ENCODE peak calls at places on chromosomes 11 and 22, in nine cellular contexts. G is endodermal cell; R is colonic mucosa; H is mammary epithelial cell; B is CD8-positive, alpha-beta memory T cell; S is aorta; Y is pancreas; L is tibial artery; Z is neural progenitor cell. D is an unnamed sample.

GRCh38 chr11:130227373-130227772 is 67.8 kb downstream of the ST14 start:
- DNase-seq in G (no peak), R (no peak), H (no peak), B (no peak), S (no peak), Y (no peak), L (no peak), Z (no peak), D (no peak)

GRCh38 chr11:121929581-121929980 is 186.4 kb downstream of the BLID start:
- DNase-seq in G (peak; percentile 57), R (no peak), H (no peak), B (no peak), S (peak; percentile 48), Y (peak; percentile 17), L (no peak), Z (peak; percentile 74), D (no peak)

GRCh38 chr11:206516-207212 is 535 bp downstream of the BET1L start:
- DNase-seq in G (peak; percentile 51), R (peak; percentile 59), H (peak; percentile 15), B (no peak), S (peak; percentile 60), Y (no peak), L (no peak), Z (no peak), D (no peak)

GRCh38 chr22:35629406-35630234 is 12.5 kb upstream of the MB start:
- DNase-seq in G (peak; percentile 85), R (peak; percentile 44), H (peak; percentile 98), B (peak; percentile 10), S (peak; percentile 89), Y (peak; percentile 53), L (peak; percentile 88), Z (no peak), D (peak; percentile 99)

GRCh38 chr11:75200051-75200450 is 40.5 kb upstream of the TPBGL start:
- DNase-seq in G (peak; percentile 47), R (peak; percentile 29), H (no peak), B (no peak), S (no peak), Y (no peak), L (no peak), Z (no peak), D (no peak)

GRCh38 chr11:845872-846271 is 3.2 kb downstream of the TSPAN4 start:
- DNase-seq in G (no peak), R (no peak), H (no peak), B (no peak), S (no peak), Y (no peak), L (no peak), Z (no peak), D (no peak)

GRCh38 chr22:46267431-46268279 is at the start of gene TTC38:
- DNase-seq in G (peak; percentile 94), R (peak; percentile 96), H (peak; percentile 68), B (peak; percentile 59), S (peak; percentile 96), Y (peak; percentile 94), L (peak; percentile 92), Z (peak; percentile 79), D (peak; percentile 42)

GRCh38 chr22:19756288-19757128 is 4.1 kb upstream of the TBX1 start:
- DNase-seq in G (peak; percentile 84), R (peak; percentile 49), H (peak; percentile 48), B (peak; percentile 41), S (no peak), Y (peak; percentile 42), L (no peak), Z (peak; percentile 74), D (no peak)

GRCh38 chr22:41308054-41308453 is 6.7 kb downstream of the ZC3H7B start:
- DNase-seq in G (no peak), R (no peak), H (no peak), B (no peak), S (no peak), Y (no peak), L (no peak), Z (no peak), D (no peak)

GRCh38 chr11:108253176-108253575 is 30.3 kb downstream of the ATM start:
- DNase-seq in G (no peak), R (no peak), H (peak; percentile 49), B (no peak), S (no peak), Y (no peak), L (no peak), Z (no peak), D (peak; percentile 28)

DNA sequence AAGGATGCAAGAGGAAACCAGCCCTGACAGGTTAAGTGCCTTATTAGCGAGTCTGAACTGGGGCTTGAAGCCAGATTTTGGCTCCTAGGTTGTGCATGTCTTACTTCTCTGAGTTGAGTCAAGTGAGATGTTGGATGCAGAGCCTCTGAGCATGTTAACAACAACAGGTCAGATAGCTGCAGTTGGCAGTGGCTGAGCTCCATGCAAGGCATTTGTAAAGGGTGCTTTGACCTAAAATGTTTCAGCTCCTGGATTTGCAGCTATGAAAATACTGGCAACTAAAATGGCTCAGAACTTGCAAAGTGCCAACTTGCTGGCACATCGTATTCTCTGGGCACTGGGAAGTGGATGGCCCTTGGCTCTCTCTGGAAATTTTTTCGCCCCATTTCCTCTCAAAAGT is 16.4 kb upstream of the CSRP3 start:
- DNase-seq in G (no peak), R (no peak), H (no peak), B (no peak), S (no peak), Y (no peak), L (no peak), Z (no peak), D (no peak)
- H3K27ac ChIP-seq in G (no peak overlapping the region), R (no peak overlapping the region), H (no peak overlapping the region), B (no peak overlapping the region), S (no peak overlapping the region), Y (no peak overlapping the region), L (no peak overlapping the region), Z (no peak overlapping the region), D (no peak overlapping the region)

DNA sequence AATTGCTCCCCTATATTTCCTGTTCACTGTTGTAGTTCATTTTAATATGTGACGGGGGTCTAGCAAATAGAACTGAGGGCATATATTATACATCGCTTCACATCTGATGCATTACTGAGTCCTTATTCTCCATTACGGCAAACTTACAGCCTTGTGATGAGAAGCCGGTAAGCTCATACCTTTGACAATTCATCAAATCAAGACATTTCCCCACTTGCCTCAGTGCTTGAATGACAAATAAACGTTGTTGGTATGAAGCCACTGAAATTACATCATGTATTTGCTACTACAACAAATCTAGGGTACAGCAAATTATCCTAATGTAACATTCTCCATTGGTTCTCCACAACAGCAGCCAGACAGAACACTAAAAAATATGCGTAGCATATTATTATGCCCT is 1999.8 kb downstream of the LRRC4C start:
- DNase-seq in G (no peak), R (no peak), H (no peak), B (no peak), S (no peak), Y (no peak), L (no peak), Z (no peak), D (no peak)
- H3K4me1 ChIP-seq in G (no peaks in the 10 kb centered on the region), R (no peaks in the 10 kb centered on the region), H (no peaks in the 10 kb centered on the region), B (no peaks in the 10 kb centered on the region), S (no peaks in the 10 kb centered on the region), Y (no peaks in the 10 kb centered on the region), L (no peaks in the 10 kb centered on the region), Z (no peaks in the 10 kb centered on the region), D (no peaks in the 10 kb centered on the region)

GRCh38 chr11:65380460-65381126 is 1.9 kb downstream of the SLC25A45 start:
- DNase-seq in G (no peak), R (peak; percentile 63), H (no peak), B (no peak), S (peak; percentile 46), Y (peak; percentile 69), L (no peak), Z (no peak), D (no peak)

GRCh38 chr11:65378928-65379638 is 3.4 kb downstream of the SLC25A45 start:
- DNase-seq in G (no peak), R (no peak), H (no peak), B (no peak), S (peak; percentile 44), Y (no peak), L (no peak), Z (no peak), D (no peak)

GRCh38 chr11:65378208-65378927 is 4.1 kb downstream of the SLC25A45 start:
- DNase-seq in G (no peak), R (no peak), H (no peak), B (no peak), S (peak; percentile 76), Y (no peak), L (no peak), Z (peak; percentile 3), D (no peak)

GRCh38 chr11:65381721-65382035 is 768 bp downstream of the SLC25A45 start:
- DNase-seq in G (peak; percentile 91), R (no peak), H (no peak), B (no peak), S (no peak), Y (no peak), L (peak; percentile 52), Z (no peak), D (peak; percentile 93)

GRCh38 chr11:65379698-65380459 is 2.6 kb downstream of the SLC25A45 start:
- DNase-seq in G (no peak), R (no peak), H (no peak), B (no peak), S (no peak), Y (no peak), L (no peak), Z (peak; percentile 1), D (no peak)
- H3K27ac ChIP-seq in G (no peak overlapping the region), R (no peak overlapping the region), H (no peak overlapping the region), B (no peak overlapping the region), S (no peak overlapping the region), Y (peak overlapping the region; percentile 99), L (no peak overlapping the region), Z (no peak overlapping the region), D (no peak overlapping the region)

GRCh38 chr22:40243891-40244290 is 66.2 kb downstream of the TNRC6B start:
- DNase-seq in G (no peak), R (no peak), H (no peak), B (no peak), S (no peak), Y (no peak), L (no peak), Z (no peak), D (no peak)
- H3K4me1 ChIP-seq in G (no peaks in the 10 kb centered on the region), R (no peaks in the 10 kb centered on the region), H (peaks cover 30% of the 10 kb centered on the region), B (peaks cover 72% of the 10 kb centered on the region), S (no peaks in the 10 kb centered on the region), Y (peaks cover 20% of the 10 kb centered on the region), L (peaks cover 4% of the 10 kb centered on the region), Z (peaks cover 31% of the 10 kb centered on the region), D (peaks cover 25% of the 10 kb centered on the region)

GRCh38 chr11:61425367-61426131 is 4.2 kb downstream of the CPSF7 start:
- DNase-seq in G (no peak), R (no peak), H (no peak), B (no peak), S (no peak), Y (no peak), L (no peak), Z (no peak), D (no peak)
- H3K27ac ChIP-seq in G (no peak overlapping the region), R (no peak overlapping the region), H (no peak overlapping the region), B (no peak overlapping the region), S (no peak overlapping the region), Y (no peak overlapping the region), L (no peak overlapping the region), Z (peak overlapping the region; percentile 7), D (no peak overlapping the region)

D was measured in foreskin keratinocyte.